ENCODE peak calls at places on chromosomes 11 and 22, in six cellular contexts. M is IMR-90, E is neuronal stem cell, Q is mesenchymal stem cell, R is H9, J is mesendoderm. U is an unnamed sample.

GRCh38 chr11:96056581-96056980 is 132.7 kb upstream of the MTMR2 start:
- DNase-seq in M (no peak), E (no peak), Q (no peak), R (no peak), J (no peak), U (no peak)

GRCh38 chr11:10807629-10808552 is 835 bp downstream of the EIF4G2 start:
- DNase-seq in M (peak), E (peak), Q (peak), R (no peak), J (peak), U (peak)

GRCh38 chr11:12205330-12205729 is 94.9 kb downstream of the MICAL2 start:
- DNase-seq in M (peak), E (no peak), Q (peak), R (no peak), J (no peak), U (no peak)

GRCh38 chr11:73312806-73313403 is 4.8 kb downstream of the ARHGEF17 start:
- DNase-seq in M (peak), E (no peak), Q (peak), R (no peak), J (no peak), U (no peak)

GRCh38 chr22:39097098-39098020 is at the start of gene APOBEC3H:
- DNase-seq in M (no peak), E (no peak), Q (peak), R (no peak), J (no peak), U (no peak)

GRCh38 chr11:33684003-33684715 is 16.5 kb downstream of the C11orf91 start:
- DNase-seq in M (no peak), E (no peak), Q (no peak), R (no peak), J (no peak), U (no peak)

GRCh38 chr11:92540113-92540512 is 315.5 kb downstream of the FAT3 start:
- DNase-seq in M (no peak), E (no peak), Q (no peak), R (no peak), J (no peak), U (no peak)

GRCh38 chr11:132030896-132031295 is 660.5 kb downstream of the NTM start:
- DNase-seq in M (peak), E (no peak), Q (no peak), R (no peak), J (no peak), U (no peak)

GRCh38 chr22:29456211-29456671 is 17.9 kb downstream of the RFPL1 start:
- DNase-seq in M (peak), E (no peak), Q (no peak), R (no peak), J (peak), U (no peak)

GRCh38 chr11:126748097-126748756 is 252.3 kb downstream of the KIRREL3 start:
- DNase-seq in M (no peak), E (no peak), Q (no peak), R (no peak), J (no peak), U (no peak)

GRCh38 chr11:75468534-75469340 is 35.7 kb upstream of the KLHL35 start:
- DNase-seq in M (peak), E (no peak), Q (peak), R (no peak), J (peak), U (no peak)

GRCh38 chr22:28015056-28015445 is 96.0 kb upstream of the PITPNB start:
- DNase-seq in M (no peak), E (no peak), Q (no peak), R (no peak), J (no peak), U (no peak)

GRCh38 chr11:86291466-86292262 is 10.4 kb upstream of the HIKESHI start:
- DNase-seq in M (peak), E (peak), Q (peak), R (peak), J (peak), U (no peak)

GRCh38 chr11:124889692-124890091 is 8.0 kb downstream of the ROBO4 start:
- DNase-seq in M (no peak), E (no peak), Q (no peak), R (no peak), J (no peak), U (no peak)

GRCh38 chr11:102269927-102270326 is 47.4 kb upstream of the BIRC3 start:
- DNase-seq in M (peak), E (no peak), Q (no peak), R (no peak), J (no peak), U (no peak)

GRCh38 chr22:29209624-29209929 is 3.9 kb downstream of the EMID1 start:
- DNase-seq in M (no peak), E (no peak), Q (no peak), R (peak), J (no peak), U (no peak)

GRCh38 chr11:68251770-68252169 is 20.0 kb downstream of the C11orf24 start:
- DNase-seq in M (no peak), E (no peak), Q (no peak), R (no peak), J (no peak), U (no peak)

GRCh38 chr11:2580061-2580421 is 119.8 kb downstream of the KCNQ1OT1 start:
- DNase-seq in M (no peak), E (no peak), Q (no peak), R (peak), J (no peak), U (no peak)

GRCh38 chr22:38282397-38282796 is 9.6 kb upstream of the TMEM184B start:
- DNase-seq in M (peak), E (no peak), Q (peak), R (no peak), J (no peak), U (no peak)

GRCh38 chr22:44404341-44405020 is 91.7 kb upstream of the SHISAL1 start:
- DNase-seq in M (no peak), E (no peak), Q (no peak), R (no peak), J (no peak), U (no peak)

GRCh38 chr11:64100345-64100744 is 64.6 kb downstream of the FLRT1 start:
- DNase-seq in M (no peak), E (no peak), Q (no peak), R (peak), J (peak), U (no peak)

GRCh38 chr11:47186076-47186936 is at the start of gene PACSIN3:
- DNase-seq in M (peak), E (peak), Q (peak), R (peak), J (peak), U (no peak)

GRCh38 chr22:37160037-37160436 is 10.3 kb upstream of the IL2RB start:
- DNase-seq in M (no peak), E (no peak), Q (no peak), R (no peak), J (peak), U (no peak)

GRCh38 chr22:38284042-38284402 is 11.2 kb upstream of the TMEM184B start:
- DNase-seq in M (peak), E (no peak), Q (peak), R (no peak), J (peak), U (no peak)

GRCh38 chr11:112439614-112440013 is 179.0 kb upstream of the PLET1 start:
- DNase-seq in M (no peak), E (no peak), Q (no peak), R (no peak), J (no peak), U (no peak)

GRCh38 chr22:46738961-46739870 is 1.2 kb upstream of the CERK start:
- DNase-seq in M (peak), E (no peak), Q (peak), R (peak), J (peak), U (no peak)

GRCh38 chr22:27115816-27116256 is 458.4 kb downstream of the MIAT start:
- DNase-seq in M (peak), E (no peak), Q (peak), R (no peak), J (peak), U (no peak)

GRCh38 chr11:8259316-8259995 is 4.2 kb downstream of the LMO1 start:
- DNase-seq in M (no peak), E (no peak), Q (no peak), R (peak), J (no peak), U (no peak)

GRCh38 chr11:783581-784015 is 6.3 kb downstream of the CEND1 start:
- DNase-seq in M (peak), E (peak), Q (peak), R (peak), J (peak), U (peak)

GRCh38 chr22:49202226-49202625 is 625.4 kb downstream of the BRD1 start:
- DNase-seq in M (no peak), E (no peak), Q (no peak), R (peak), J (no peak), U (peak)

GRCh38 chr11:27699242-27699925 is 871 bp downstream of the BDNF start:
- DNase-seq in M (peak), E (no peak), Q (peak), R (peak), J (peak), U (peak)

DNA sequence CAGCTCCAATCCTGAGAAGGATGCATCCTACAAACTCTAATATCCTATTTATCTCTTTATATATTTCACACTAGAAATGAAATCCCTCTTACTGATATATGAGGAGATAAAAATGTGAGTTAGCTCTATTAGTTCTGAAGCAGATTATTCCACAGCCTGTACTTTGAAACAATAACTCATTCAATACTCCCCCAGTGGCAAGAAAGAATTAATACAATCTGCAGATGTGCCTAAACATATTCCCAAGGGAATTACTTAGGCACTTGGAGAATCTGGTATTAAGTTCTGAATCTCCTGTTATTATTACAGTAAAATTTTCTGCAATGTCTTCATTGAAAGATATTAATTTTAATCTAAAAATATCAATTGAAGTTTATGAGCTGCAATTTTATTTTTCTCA is 59.4 kb downstream of the DDI1 start:
- DNase-seq in M (no peak), E (no peak), Q (no peak), R (no peak), J (no peak), U (no peak)
- H2BK15ac ChIP-seq in M (no peak), E (no peak), Q (no peak), R (no peak), J (no peak), U (no peak)

GRCh38 chr22:19265779-19266178 is 25.7 kb downstream of the CLTCL1 start:
- DNase-seq in M (no peak), E (no peak), Q (no peak), R (no peak), J (no peak), U (no peak)

GRCh38 chr22:19258371-19258770 is 33.1 kb downstream of the CLTCL1 start:
- DNase-seq in M (no peak), E (no peak), Q (no peak), R (no peak), J (no peak), U (no peak)

GRCh38 chr22:19260804-19261203 is 30.7 kb downstream of the CLTCL1 start:
- DNase-seq in M (no peak), E (no peak), Q (no peak), R (no peak), J (no peak), U (no peak)

GRCh38 chr22:19260194-19260593 is 31.3 kb downstream of the CLTCL1 start:
- DNase-seq in M (no peak), E (no peak), Q (no peak), R (no peak), J (no peak), U (no peak)
- H2BK15ac ChIP-seq in M (no peak), E (no peak), Q (no peak), R (no peak), J (no peak), U (no peak)

DNA sequence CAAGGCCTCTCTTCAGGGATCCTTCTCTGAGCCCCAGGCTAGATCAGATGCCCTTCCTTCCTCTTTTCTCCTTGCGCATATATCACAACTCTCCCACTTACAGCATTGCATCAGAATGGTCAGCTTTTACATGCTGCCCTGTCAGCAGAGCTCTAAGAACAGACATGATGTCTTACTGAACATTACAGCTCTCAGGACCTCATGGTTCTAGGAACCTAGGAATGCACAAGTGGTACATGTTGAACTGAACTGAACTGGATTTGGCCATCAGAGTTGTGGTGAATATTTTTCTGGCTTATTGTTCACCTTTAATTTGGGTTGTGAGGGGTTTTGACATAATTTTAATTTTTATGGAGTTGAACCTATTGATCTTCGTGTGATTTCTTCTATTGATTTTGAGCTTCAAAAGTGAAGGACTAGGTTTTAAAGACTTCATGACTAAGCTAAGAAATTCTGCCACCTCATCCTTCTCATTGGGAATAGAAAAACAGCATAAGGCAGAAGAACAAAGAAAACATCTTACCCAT is 37.7 kb upstream of the SPON1 start:
- DNase-seq in M (no peak), E (no peak), Q (no peak), R (no peak), J (peak), U (no peak)
- H2BK15ac ChIP-seq in M (no peak), E (no peak), Q (no peak), R (no peak), J (no peak), U (peak)

DNA sequence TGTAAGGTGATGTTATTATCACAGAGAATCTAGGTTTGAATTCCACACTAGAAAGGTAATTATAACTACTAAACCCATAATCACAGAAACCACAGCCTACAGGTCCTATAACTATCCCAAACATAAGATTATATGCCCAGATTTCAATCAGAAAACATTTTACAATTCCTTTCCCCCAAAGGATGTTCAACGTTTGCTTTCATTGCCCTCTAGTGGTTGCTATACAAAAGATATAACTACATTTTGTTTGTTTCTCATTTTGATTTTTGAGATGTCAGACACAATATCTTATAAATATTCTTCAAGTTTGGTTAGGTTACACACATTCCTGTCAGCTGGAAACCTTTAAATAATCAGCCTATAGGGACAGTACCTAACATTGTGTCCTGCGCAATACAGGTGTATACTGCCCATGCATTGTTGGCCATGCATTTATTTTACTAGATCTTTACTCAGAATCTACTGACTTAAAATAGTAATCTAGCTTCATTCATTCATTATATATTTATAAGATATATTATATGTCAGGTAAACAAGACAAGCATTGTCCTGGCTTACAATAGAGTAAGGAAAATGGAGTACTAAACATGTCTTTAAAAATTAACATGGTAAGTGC is 530.5 kb upstream of the CCDC90B start:
- DNase-seq in M (peak), E (peak), Q (peak), R (no peak), J (no peak), U (no peak)
- H2BK15ac ChIP-seq in M (no peak), E (no peak), Q (no peak), R (no peak), J (no peak), U (no peak)

GRCh38 chr22:24379536-24379935 is 47.9 kb upstream of the ADORA2A start:
- DNase-seq in M (peak), E (no peak), Q (no peak), R (no peak), J (no peak), U (no peak)
- H2BK15ac ChIP-seq in M (no peak), E (no peak), Q (no peak), R (no peak), J (no peak), U (no peak)

GRCh38 chr11:30983810-30984441 is 385.6 kb downstream of the DCDC1 start:
- DNase-seq in M (no peak), E (no peak), Q (no peak), R (no peak), J (peak), U (no peak)
- H2BK15ac ChIP-seq in M (no peak), E (no peak), Q (no peak), R (no peak), J (no peak), U (no peak)

GRCh38 chr22:50338860-50339462 is 4.2 kb upstream of the PPP6R2 start:
- DNase-seq in M (no peak), E (no peak), Q (no peak), R (no peak), J (no peak), U (no peak)
- H2BK15ac ChIP-seq in M (no peak), E (no peak), Q (no peak), R (no peak), J (no peak), U (peak)